ENCODE peak calls at places on chromosomes 12 and 14, in four cellular contexts. G, K, Y and W are unnamed samples.

GRCh38 chr14:76742961-76743360 is 18.3 kb upstream of the VASH1 start:
- DNase-seq in G (no peak), K (no peak), Y (no peak), W (peak; percentile 54)

GRCh38 chr12:110244829-110245228 is 36.2 kb upstream of the ATP2A2 start:
- DNase-seq in G (no peak), K (no peak), Y (no peak), W (no peak)

GRCh38 chr14:57933363-57933762 is 67.5 kb upstream of the SLC35F4 start:
- DNase-seq in G (no peak), K (no peak), Y (no peak), W (no peak)

GRCh38 chr12:124917135-124917840 is 2.8 kb upstream of the UBC start:
- DNase-seq in G (peak; percentile 99), K (peak; percentile 98), Y (peak; percentile 99), W (peak; percentile 100)

GRCh38 chr12:51820721-51821422 is 27.6 kb downstream of the FIGNL2 start:
- DNase-seq in G (no peak), K (peak; percentile 60), Y (no peak), W (no peak)

GRCh38 chr14:95226801-95227200 is 69.5 kb upstream of the DICER1 start:
- DNase-seq in G (no peak), K (no peak), Y (no peak), W (no peak)

GRCh38 chr12:62632521-62632920 is 165.9 kb downstream of the MON2 start:
- DNase-seq in G (no peak), K (peak; percentile 7), Y (no peak), W (no peak)

GRCh38 chr14:68124050-68124449 is 304.5 kb downstream of the RAD51B start:
- DNase-seq in G (no peak), K (no peak), Y (no peak), W (no peak)

GRCh38 chr14:53964249-53964648 is 7.6 kb upstream of the BMP4 start:
- DNase-seq in G (no peak), K (no peak), Y (no peak), W (no peak)

GRCh38 chr12:14589169-14590004 is 21.7 kb upstream of the PLBD1 start:
- DNase-seq in G (no peak), K (no peak), Y (no peak), W (no peak)

GRCh38 chr12:11807453-11807852 is 158.0 kb downstream of the ETV6 start:
- DNase-seq in G (no peak), K (no peak), Y (no peak), W (no peak)

GRCh38 chr12:5260086-5260485 is 171.8 kb upstream of the NTF3 start:
- DNase-seq in G (no peak), K (no peak), Y (no peak), W (no peak)

GRCh38 chr14:86481105-86481504 is 951.2 kb downstream of the FLRT2 start:
- DNase-seq in G (no peak), K (peak; percentile 5), Y (no peak), W (peak; percentile 19)

GRCh38 chr12:121237415-121237814 is 27.5 kb downstream of the P2RX4 start:
- DNase-seq in G (no peak), K (peak; percentile 78), Y (no peak), W (no peak)

GRCh38 chr12:76242813-76243540 is 105.2 kb downstream of the BBS10 start:
- DNase-seq in G (no peak), K (no peak), Y (no peak), W (no peak)

GRCh38 chr12:52204095-52204930 is 12.5 kb upstream of the KRT80 start:
- DNase-seq in G (peak; percentile 45), K (no peak), Y (no peak), W (no peak)

GRCh38 chr14:76904740-76905569 is 78.7 kb downstream of the LRRC74A start:
- DNase-seq in G (peak; percentile 98), K (peak; percentile 24), Y (peak; percentile 91), W (peak; percentile 99)

GRCh38 chr14:68140801-68141200 is 321.2 kb downstream of the RAD51B start:
- DNase-seq in G (no peak), K (no peak), Y (no peak), W (no peak)

GRCh38 chr12:95633049-95633545 is 81.8 kb upstream of the USP44 start:
- DNase-seq in G (peak; percentile 97), K (no peak), Y (peak; percentile 99), W (peak; percentile 98)

GRCh38 chr14:51806624-51807023 is 53.8 kb upstream of the GNG2 start:
- DNase-seq in G (no peak), K (no peak), Y (no peak), W (no peak)

GRCh38 chr12:29743801-29744200 is 39.9 kb downstream of the TMTC1 start:
- DNase-seq in G (no peak), K (no peak), Y (peak; percentile 68), W (peak; percentile 95)

GRCh38 chr12:19397534-19397933 is 41.8 kb upstream of the AEBP2 start:
- DNase-seq in G (no peak), K (no peak), Y (peak; percentile 92), W (peak; percentile 49)

GRCh38 chr14:92549096-92549852 is 35.7 kb downstream of the RIN3 start:
- DNase-seq in G (no peak), K (peak; percentile 33), Y (no peak), W (no peak)

DNA sequence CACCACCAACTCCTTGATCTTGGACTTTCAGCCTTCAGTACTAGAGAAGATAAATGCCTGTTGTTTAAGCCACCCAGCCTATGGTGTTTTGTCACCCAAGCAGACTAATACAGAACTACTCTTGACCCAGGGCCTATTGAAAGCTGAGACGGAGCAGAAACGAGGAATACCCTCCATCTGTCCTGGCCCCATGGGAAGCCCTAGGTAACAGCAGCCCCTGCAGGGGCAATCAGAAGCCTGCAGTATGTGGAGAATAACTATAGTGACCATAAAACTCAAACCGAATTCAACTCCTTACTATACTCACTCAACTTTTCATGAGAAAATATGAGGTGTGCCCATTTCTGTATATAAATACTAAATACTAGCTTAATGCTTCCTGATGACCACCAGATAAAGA is 307.4 kb downstream of the NUAK1 start:
- DNase-seq in G (no peak), K (no peak), Y (no peak), W (no peak)
- TF ChIP-seq CTCF in G (no peak), K (no peak), Y (no peak), W (no peak)

GRCh38 chr14:30907659-30908057 is 33.3 kb downstream of the COCH start:
- DNase-seq in G (no peak), K (no peak), Y (no peak), W (no peak)

GRCh38 chr14:30903285-30904124 is 29.1 kb downstream of the COCH start:
- DNase-seq in G (no peak), K (no peak), Y (no peak), W (no peak)

GRCh38 chr14:30908826-30909225 is 34.5 kb downstream of the COCH start:
- DNase-seq in G (no peak), K (no peak), Y (no peak), W (no peak)

GRCh38 chr14:30906752-30907658 is 32.6 kb downstream of the COCH start:
- DNase-seq in G (no peak), K (no peak), Y (peak; percentile 38), W (peak; percentile 27)
- TF ChIP-seq CTCF in G (peak; percentile 63), K (no peak), Y (peak; percentile 45), W (peak; percentile 38)

DNA sequence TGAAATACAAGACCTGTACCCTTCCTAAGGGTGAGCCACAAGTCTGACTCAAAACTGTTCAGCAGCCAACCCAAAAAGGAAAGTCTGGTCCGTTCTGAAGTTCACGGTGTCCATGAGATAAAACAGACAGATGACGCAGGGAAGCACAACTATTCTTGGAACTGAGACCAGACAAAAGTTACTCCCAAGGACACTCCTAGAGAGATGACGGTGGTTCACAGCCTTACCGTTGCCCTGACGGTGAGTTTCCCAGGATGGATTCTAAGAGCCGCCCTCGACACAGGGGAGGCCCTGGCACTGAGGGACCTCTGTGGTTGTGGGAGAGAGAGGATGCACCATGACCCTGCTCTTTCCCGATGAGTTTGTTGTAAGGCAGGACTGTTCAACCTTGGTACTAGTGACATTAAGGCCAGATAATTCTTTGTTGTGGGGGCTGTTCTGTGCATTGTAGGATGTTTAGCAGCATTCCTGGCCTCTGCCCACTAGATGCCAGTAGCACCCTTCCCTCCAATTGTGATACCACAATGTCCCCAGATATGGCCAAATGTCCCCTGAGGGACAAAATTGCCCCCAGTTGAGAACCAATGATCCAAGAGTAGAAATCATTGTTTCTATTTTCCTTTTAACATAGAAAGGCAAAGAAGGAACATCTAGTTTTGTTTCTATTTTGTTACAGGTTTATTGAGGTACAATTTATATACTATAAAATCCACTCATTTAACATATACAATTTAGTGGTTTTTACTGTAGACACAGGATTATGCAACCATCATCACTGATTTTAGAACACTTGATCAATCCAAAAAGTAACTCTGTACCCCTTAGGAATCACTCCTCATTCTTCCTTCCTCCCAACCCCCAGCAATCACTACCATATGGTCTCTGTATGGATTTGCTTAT is 23.0 kb downstream of the OR10P1 start:
- DNase-seq in G (no peak), K (no peak), Y (no peak), W (peak; percentile 30)
- TF ChIP-seq CTCF in G (peak; percentile 75), K (no peak), Y (peak; percentile 53), W (peak; percentile 39)

GRCh38 chr14:59093889-59094288 is 94.6 kb upstream of the DAAM1 start:
- DNase-seq in G (no peak), K (no peak), Y (no peak), W (no peak)

GRCh38 chr14:59100203-59100602 is 88.3 kb upstream of the DAAM1 start:
- DNase-seq in G (no peak), K (no peak), Y (no peak), W (no peak)

GRCh38 chr14:59097681-59098080 is 90.8 kb upstream of the DAAM1 start:
- DNase-seq in G (no peak), K (no peak), Y (no peak), W (no peak)

GRCh38 chr14:59101441-59101840 is 87.0 kb upstream of the DAAM1 start:
- DNase-seq in G (no peak), K (no peak), Y (no peak), W (no peak)

GRCh38 chr14:59098377-59098776 is 90.1 kb upstream of the DAAM1 start:
- DNase-seq in G (peak; percentile 68), K (no peak), Y (peak; percentile 78), W (peak; percentile 44)
- TF ChIP-seq CTCF in G (no peak), K (no peak), Y (no peak), W (no peak)

GRCh38 chr12:53355121-53355520 is 19.0 kb upstream of the SP7 start:
- DNase-seq in G (no peak), K (no peak), Y (no peak), W (no peak)

GRCh38 chr12:53347905-53348304 is 11.8 kb upstream of the SP7 start:
- DNase-seq in G (no peak), K (no peak), Y (no peak), W (no peak)

DNA sequence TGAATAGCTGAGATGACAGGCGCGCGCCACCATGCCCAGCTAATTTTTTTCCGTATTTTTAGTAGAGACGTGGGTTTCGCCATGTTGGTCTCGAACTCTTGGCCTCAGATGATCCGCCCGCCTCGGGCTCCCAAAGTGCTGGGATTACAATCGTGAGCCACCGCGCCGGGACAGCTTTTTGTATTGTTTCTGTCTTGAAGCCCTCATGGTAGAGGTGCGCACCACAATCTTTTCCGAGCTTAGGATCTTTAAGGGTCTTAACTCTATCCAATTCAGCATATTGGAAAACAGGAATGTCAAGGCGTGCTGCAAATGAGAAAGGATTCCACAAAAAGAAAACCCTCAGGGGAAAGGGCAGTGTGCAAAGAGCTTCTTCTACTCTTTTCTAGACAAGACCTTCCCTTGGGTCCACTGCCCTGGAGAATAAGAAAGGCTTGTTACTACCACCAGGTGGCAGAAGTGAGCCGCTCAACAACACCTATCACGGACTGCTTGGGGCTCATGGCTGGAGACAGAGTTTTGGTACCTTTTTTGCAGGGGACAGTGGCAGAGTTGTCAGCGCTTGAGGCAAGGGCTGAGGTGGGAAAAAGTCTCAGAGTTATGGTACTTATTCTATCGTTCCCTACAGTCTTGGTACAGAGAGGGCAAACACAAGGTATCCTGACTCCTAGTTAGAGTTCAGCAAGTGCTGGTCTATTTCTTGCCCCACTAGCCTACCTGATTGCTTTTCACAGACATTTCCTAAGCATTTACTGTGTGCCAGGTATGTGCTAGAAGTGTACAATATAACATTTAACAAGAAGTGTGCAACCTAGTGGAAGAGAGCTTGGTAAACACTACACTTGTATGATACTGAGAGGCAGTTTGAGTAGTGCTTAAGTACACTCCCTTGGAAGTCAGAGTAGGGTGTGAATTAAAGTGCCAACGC is 16.4 kb upstream of the SP7 start:
- DNase-seq in G (no peak), K (peak; percentile 72), Y (peak; percentile 41), W (peak; percentile 91)
- TF ChIP-seq CTCF in G (peak; percentile 89), K (peak; percentile 69), Y (peak; percentile 92), W (peak; percentile 76)